ENCODE peak calls at places on chromosome 13, in five cellular contexts. S is progenitor cell of endocrine pancreas, V is pancreas, T is cardiac muscle cell, C is PC-3. B is an unnamed sample.

GRCh38 chr13:76894401-76895110 is 8.4 kb upstream of the KCTD12 start:
- DNase-seq in S (no peak), V (no peak), T (no peak), C (peak), B (no peak)

GRCh38 chr13:43227721-43228120 is 204.3 kb downstream of the DNAJC15 start:
- DNase-seq in S (no peak), V (no peak), T (no peak), C (peak), B (no peak)

GRCh38 chr13:61664821-61665705 is 249.4 kb upstream of the PCDH20 start:
- DNase-seq in S (no peak), V (no peak), T (no peak), C (peak), B (no peak)

GRCh38 chr13:107573184-107573583 is 642.2 kb downstream of the LIG4 start:
- DNase-seq in S (no peak), V (no peak), T (no peak), C (no peak), B (no peak)

GRCh38 chr13:31797154-31797775 is 57.9 kb downstream of the RXFP2 start:
- DNase-seq in S (no peak), V (no peak), T (peak), C (peak), B (no peak)

GRCh38 chr13:52003551-52003950 is 7.7 kb downstream of the ATP7B start:
- DNase-seq in S (no peak), V (no peak), T (no peak), C (no peak), B (no peak)

GRCh38 chr13:98508280-98509074 is 68.4 kb downstream of the STK24 start:
- DNase-seq in S (no peak), V (no peak), T (no peak), C (no peak), B (no peak)

GRCh38 chr13:98217597-98217996 is 40.5 kb upstream of the RNF113B start:
- DNase-seq in S (no peak), V (no peak), T (no peak), C (no peak), B (no peak)

GRCh38 chr13:85441364-85441763 is 357.9 kb downstream of the SLITRK6 start:
- DNase-seq in S (no peak), V (no peak), T (no peak), C (no peak), B (no peak)

GRCh38 chr13:111406636-111407035 is 86.2 kb downstream of the TEX29 start:
- DNase-seq in S (no peak), V (no peak), T (no peak), C (no peak), B (no peak)

GRCh38 chr13:72204291-72204690 is 337.3 kb upstream of the DACH1 start:
- DNase-seq in S (no peak), V (no peak), T (no peak), C (peak), B (no peak)

GRCh38 chr13:46858163-46858562 is 38.7 kb downstream of the HTR2A start:
- DNase-seq in S (no peak), V (no peak), T (no peak), C (no peak), B (no peak)

GRCh38 chr13:112558696-112559418 is 29.1 kb downstream of the TUBGCP3 start:
- DNase-seq in S (no peak), V (no peak), T (no peak), C (no peak), B (no peak)

GRCh38 chr13:42893346-42893745 is 98.7 kb downstream of the EPSTI1 start:
- DNase-seq in S (no peak), V (no peak), T (no peak), C (peak), B (no peak)

GRCh38 chr13:45769072-45769471 is 67.0 kb downstream of the CBY2 start:
- DNase-seq in S (no peak), V (no peak), T (no peak), C (no peak), B (no peak)

GRCh38 chr13:91813255-91813654 is 414.8 kb downstream of the GPC5 start:
- DNase-seq in S (no peak), V (no peak), T (peak), C (no peak), B (no peak)

GRCh38 chr13:91817250-91817649 is 418.8 kb downstream of the GPC5 start:
- DNase-seq in S (no peak), V (no peak), T (no peak), C (peak), B (no peak)
- TF ChIP-seq CTCF in S (no peak), V (no peak), T (peak), C (peak), B (no peak)

DNA sequence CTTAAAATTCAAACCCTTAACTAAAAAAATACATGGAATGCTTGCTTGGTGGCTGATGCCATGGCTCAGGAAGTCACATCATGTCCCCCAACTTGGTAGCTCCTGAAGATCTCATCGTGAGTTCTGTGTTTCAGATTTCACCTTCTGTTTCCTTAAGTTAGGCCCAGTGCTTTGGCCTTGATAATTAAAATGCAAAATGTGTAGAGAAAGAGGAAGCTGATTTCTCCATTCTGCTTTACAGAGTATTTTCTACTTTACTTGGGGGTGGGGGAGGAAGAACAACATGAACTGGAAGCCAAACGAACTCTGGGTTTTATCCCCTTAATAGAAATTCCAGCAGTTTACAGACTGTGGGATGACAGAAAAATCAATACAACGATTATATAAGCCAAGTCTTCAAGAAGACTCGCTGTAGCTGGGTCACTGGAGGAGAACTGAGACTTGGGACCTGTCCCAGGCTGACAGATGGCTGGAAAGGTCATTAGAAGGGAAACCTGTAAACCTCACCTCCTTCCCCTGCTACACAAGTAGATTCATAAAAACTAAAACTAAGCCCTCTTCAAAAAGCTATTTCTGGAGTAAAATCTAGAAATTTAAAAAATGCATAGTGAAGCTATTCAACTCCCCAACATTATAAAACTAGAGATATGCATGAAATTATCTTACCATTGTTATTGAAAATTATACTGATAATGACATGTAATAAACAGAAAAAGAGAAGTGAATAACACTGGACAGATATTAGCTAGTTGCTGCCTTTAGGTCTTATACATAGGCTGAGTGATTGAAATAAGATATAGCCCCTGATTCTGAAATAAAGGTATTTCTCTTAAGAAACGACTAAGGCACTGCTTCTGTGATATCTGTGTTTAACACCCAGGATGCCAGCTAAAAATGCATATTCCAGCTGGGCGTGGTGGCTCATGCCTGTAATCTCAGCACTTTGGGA is 22.1 kb upstream of the GGACT start:
- DNase-seq in S (no peak), V (no peak), T (no peak), C (no peak), B (no peak)
- TF ChIP-seq CTCF in S (no peak), V (no peak), T (no peak), C (no peak), B (no peak)

GRCh38 chr13:92535222-92536006 is 691.2 kb upstream of the GPC6 start:
- DNase-seq in S (no peak), V (no peak), T (no peak), C (no peak), B (no peak)

DNA sequence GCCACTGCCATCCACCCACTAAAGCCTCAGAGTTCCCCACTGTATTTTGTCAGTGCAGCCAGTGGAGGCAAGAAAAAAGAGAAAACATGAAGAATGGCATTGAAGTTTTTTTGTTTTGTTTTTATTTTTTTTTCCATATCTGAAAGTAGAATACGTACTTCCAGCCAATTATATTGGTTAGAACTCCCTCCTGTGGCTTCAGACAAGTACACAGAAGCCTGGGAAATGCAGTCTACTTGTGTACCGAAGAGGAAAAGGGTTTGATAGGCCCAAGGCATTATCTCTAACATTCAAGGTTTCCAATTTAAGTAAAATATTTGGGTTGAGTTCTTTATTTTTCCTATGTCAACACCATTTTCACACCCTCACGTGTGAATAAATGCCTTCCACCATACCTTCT is 696.2 kb upstream of the GPC6 start:
- DNase-seq in S (no peak), V (no peak), T (no peak), C (no peak), B (no peak)
- TF ChIP-seq CTCF in S (peak), V (no peak), T (peak), C (no peak), B (no peak)

GRCh38 chr13:24706886-24707585 is 26.8 kb downstream of the ATP12A start:
- DNase-seq in S (no peak), V (no peak), T (no peak), C (no peak), B (no peak)
- TF ChIP-seq CTCF in S (no peak), V (no peak), T (no peak), C (no peak), B (no peak)

DNA sequence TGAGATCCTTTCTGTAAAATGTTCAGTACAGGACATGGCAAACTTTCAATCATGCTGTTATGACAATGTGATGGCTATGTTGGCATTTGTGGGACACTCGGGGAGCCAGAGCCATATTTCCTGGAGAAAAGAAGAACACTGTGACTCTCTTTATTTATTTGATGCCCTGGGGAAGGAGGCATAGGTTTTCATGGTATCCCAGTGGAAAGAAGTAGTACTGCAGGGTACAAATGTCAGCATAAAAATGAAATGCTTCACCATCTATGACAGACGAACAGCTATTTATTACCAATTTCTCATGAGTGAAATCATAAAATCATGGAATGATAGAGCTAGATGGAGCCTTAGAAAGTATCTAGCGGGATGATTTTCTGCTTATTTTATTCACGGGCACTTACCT is 217.1 kb downstream of the COL4A1 start:
- DNase-seq in S (no peak), V (no peak), T (no peak), C (no peak), B (no peak)
- TF ChIP-seq CTCF in S (peak), V (no peak), T (peak), C (peak), B (no peak)

GRCh38 chr13:96003304-96003703 is 49.9 kb downstream of the UGGT2 start:
- DNase-seq in S (no peak), V (no peak), T (no peak), C (peak), B (no peak)
- TF ChIP-seq CTCF in S (peak), V (no peak), T (peak), C (peak), B (no peak)

DNA sequence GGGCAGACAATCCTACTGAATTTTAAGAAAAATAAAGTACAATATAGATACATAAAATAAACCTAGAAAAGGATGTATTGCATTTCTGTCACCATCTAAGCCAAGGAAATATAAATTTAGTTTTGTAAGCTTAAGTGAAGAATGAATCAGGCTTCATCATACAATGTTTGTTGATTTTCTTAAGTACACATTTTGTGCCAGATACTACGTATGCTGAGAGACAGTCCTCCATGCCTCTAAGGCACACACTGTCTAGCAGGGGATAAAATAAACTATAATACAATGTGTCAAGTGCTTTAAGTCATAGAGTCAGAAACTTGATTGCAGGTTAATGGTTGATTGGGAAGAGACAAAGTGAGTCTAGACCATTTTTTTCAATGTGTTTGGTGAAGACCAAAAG is 465.7 kb downstream of the TBC1D4 start:
- DNase-seq in S (no peak), V (no peak), T (no peak), C (peak), B (no peak)
- TF ChIP-seq CTCF in S (no peak), V (no peak), T (no peak), C (no peak), B (no peak)

B was measured in activated B cell treated with CpG ODN at 0.5 μM for 24 hours.